ENCODE peak calls at places on chromosomes 2 and 18, in nine cellular contexts. N is naive thymus-derived CD4-positive, alpha-beta T cell; O is stomach; H is uterus; I is lower lobe of right lung; G is K562; D is mammary epithelial cell; J is thoracic aorta; P is IMR-90. E is an unnamed sample.

GRCh38 chr2:173205375-173205774 is 129.7 kb downstream of the MAP3K20 start:
- DNase-seq in D (no peak), O (peak), P (peak), I (peak), H (peak), J (peak), N (no peak), G (no peak), E (no peak)

GRCh38 chr2:128442053-128442751 is 123.5 kb upstream of the HS6ST1 start:
- DNase-seq in P (peak), G (no peak), I (peak), H (no peak), D (no peak), N (no peak), O (peak), J (no peak), E (no peak)

GRCh38 chr2:132282911-132283310 is 121.2 kb upstream of the ANKRD30BL start:
- DNase-seq in H (no peak), I (no peak), G (no peak), P (no peak), J (no peak), D (no peak), O (no peak), N (no peak), E (no peak)

GRCh38 chr2:5846881-5847280 is 154.7 kb downstream of the SOX11 start:
- DNase-seq in H (no peak), N (no peak), D (no peak), G (no peak), O (no peak), J (no peak), P (peak), I (no peak), E (no peak)

GRCh38 chr2:217279571-217279970 is 419.7 kb upstream of the TNP1 start:
- DNase-seq in G (no peak), P (peak), O (no peak), H (no peak), J (no peak), N (no peak), I (no peak), D (peak), E (no peak)

GRCh38 chr2:239818531-239819011 is 206.6 kb downstream of the NDUFA10 start:
- DNase-seq in I (no peak), N (no peak), H (no peak), D (no peak), P (no peak), O (peak), J (no peak), G (no peak), E (peak)

GRCh38 chr18:24544141-24544498 is 83.7 kb downstream of the HRH4 start:
- DNase-seq in G (peak), D (peak), J (no peak), O (no peak), N (no peak), H (no peak), I (no peak), P (peak), E (no peak)

GRCh38 chr2:130818809-130819208 is 17.9 kb upstream of the ARHGEF4 start:
- DNase-seq in P (no peak), N (no peak), G (no peak), I (no peak), J (no peak), H (no peak), D (no peak), O (no peak), E (no peak)

GRCh38 chr2:204533629-204534370 is 11.5 kb upstream of the PARD3B start:
- DNase-seq in G (no peak), P (peak), O (no peak), J (no peak), N (no peak), I (no peak), D (peak), H (no peak), E (no peak)

GRCh38 chr2:2562867-2563266 is 231.8 kb upstream of the MYT1L start:
- DNase-seq in N (no peak), P (no peak), I (no peak), O (no peak), J (no peak), H (no peak), G (no peak), D (no peak), E (no peak)

GRCh38 chr2:194745532-194746146 is 911.4 kb upstream of the SLC39A10 start:
- DNase-seq in I (no peak), G (no peak), J (no peak), N (no peak), P (no peak), O (no peak), H (no peak), D (no peak), E (no peak)

GRCh38 chr18:74023220-74023619 is 124.4 kb downstream of the FBXO15 start:
- DNase-seq in J (no peak), D (no peak), N (no peak), G (no peak), O (no peak), I (no peak), P (no peak), H (no peak), E (no peak)

GRCh38 chr18:1103567-1103966 is 198.9 kb downstream of the ADCYAP1 start:
- DNase-seq in H (no peak), I (no peak), P (no peak), N (no peak), O (no peak), J (no peak), D (no peak), G (no peak), E (no peak)

GRCh38 chr18:1102848-1103247 is 198.2 kb downstream of the ADCYAP1 start:
- DNase-seq in O (no peak), H (no peak), G (no peak), I (no peak), J (no peak), N (no peak), D (no peak), P (no peak), E (no peak)

GRCh38 chr18:1104265-1104792 is 199.7 kb downstream of the ADCYAP1 start:
- DNase-seq in D (no peak), J (no peak), P (no peak), H (no peak), O (no peak), G (no peak), I (no peak), N (no peak), E (no peak)
- H3K4me3 ChIP-seq in D (no peak), J (no peak), P (no peak), H (no peak), O (no peak), G (no peak), I (no peak), N (no peak), E (no peak)

DNA sequence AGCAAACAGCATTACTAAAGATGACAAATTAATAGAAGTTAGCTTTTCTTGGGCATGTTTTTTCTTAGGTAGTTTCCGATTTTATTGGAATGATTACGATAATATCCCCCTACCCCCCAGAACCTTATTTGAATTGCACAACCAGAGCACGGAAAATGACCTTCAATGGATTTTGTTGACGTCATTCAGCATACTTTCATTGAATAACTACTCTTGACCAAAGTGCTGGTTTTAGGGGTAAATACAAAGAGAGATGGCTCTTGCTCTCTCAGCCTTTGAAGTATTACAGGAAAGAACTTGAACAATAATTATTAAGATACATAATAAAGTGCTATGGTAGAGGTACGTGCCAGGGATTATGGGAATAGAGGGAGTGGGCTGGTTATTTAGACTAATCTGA is 36.0 kb downstream of the VAPA start:
- DNase-seq in N (no peak), D (no peak), I (no peak), H (no peak), O (no peak), P (no peak), J (no peak), G (no peak), E (no peak)
- H3K27ac ChIP-seq in N (no peak), D (no peak), I (no peak), H (no peak), O (no peak), P (no peak), J (no peak), G (peak), E (no peak)

DNA sequence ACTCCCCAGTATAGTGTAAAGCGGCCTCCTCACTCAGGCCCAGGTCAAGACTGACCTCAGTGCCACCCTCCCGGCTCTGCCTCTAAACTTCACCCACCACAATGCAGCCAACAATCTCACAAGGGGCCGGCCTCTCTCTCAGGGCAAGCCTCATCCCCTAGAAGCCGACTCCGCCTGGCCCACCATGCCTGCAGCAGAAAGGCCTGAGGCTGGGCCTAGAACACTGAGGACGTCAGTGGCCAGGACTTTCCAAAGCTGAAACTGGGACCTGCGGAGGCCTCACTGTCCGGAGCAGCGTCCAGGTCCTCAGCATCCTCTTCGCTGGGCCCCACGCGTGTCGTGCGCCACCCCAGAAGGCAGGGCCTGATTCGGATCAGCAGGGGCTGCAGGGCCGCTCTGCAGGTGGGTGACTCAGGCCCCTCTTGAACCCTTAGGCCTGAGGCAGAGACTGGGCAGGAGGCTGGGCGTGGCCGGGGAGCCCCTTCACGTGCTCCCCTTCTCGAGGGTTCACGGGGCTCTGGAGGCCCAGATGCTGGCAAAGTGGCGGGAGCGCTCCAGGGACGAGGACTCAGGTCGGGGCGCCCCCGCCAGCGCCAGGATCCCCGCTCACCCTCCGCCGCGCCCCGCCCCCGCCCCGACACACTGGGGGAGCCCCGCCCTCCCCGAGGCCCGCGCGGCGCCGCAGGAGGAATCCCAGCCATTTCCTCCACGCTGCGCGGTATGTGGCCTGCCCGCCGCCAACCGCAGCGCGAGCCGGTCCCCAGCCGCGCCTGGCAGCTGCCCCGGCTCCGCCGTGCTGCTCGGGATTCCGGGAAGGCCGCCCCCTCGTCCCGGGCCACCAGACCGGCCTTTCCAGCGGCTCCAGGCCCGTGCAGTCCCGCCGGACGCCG is 53.1 kb downstream of the PKDCC start:
- DNase-seq in G (no peak), P (peak), N (peak), O (peak), D (no peak), I (peak), H (peak), J (no peak), E (peak)
- H3K4me3 ChIP-seq in G (no peak), P (no peak), N (peak), O (peak), D (peak), I (peak), H (peak), J (peak), E (peak)

GRCh38 chr2:22626621-22627020 is 758.4 kb upstream of the KLHL29 start:
- DNase-seq in P (no peak), G (no peak), H (no peak), D (no peak), J (no peak), I (no peak), O (no peak), N (no peak), E (no peak)

GRCh38 chr2:22628183-22628582 is 756.8 kb upstream of the KLHL29 start:
- DNase-seq in G (no peak), D (no peak), I (no peak), J (no peak), H (no peak), O (no peak), P (no peak), N (no peak), E (no peak)

GRCh38 chr2:22623620-22624019 is 761.4 kb upstream of the KLHL29 start:
- DNase-seq in N (no peak), I (no peak), H (no peak), P (no peak), J (no peak), O (no peak), G (no peak), D (no peak), E (no peak)
- H3K27ac ChIP-seq in N (no peak), I (no peak), H (no peak), P (no peak), J (no peak), O (no peak), G (no peak), D (no peak), E (no peak)

GRCh38 chr2:104909317-104909716 is 55.4 kb downstream of the POU3F3 start:
- DNase-seq in G (no peak), N (no peak), P (no peak), D (no peak), I (no peak), O (no peak), H (no peak), J (no peak), E (no peak)

GRCh38 chr2:104900608-104901007 is 46.7 kb downstream of the POU3F3 start:
- DNase-seq in P (no peak), O (no peak), I (no peak), G (no peak), N (no peak), J (no peak), H (no peak), D (no peak), E (no peak)

GRCh38 chr2:104901037-104901851 is 47.3 kb downstream of the POU3F3 start:
- DNase-seq in O (no peak), G (no peak), D (no peak), I (no peak), H (no peak), P (no peak), J (no peak), N (no peak), E (no peak)

GRCh38 chr2:104902317-104902716 is 48.4 kb downstream of the POU3F3 start:
- DNase-seq in N (no peak), I (no peak), P (no peak), O (no peak), G (no peak), H (no peak), D (no peak), J (no peak), E (no peak)

GRCh38 chr2:104904889-104905288 is 51.0 kb downstream of the POU3F3 start:
- DNase-seq in O (no peak), H (no peak), I (no peak), J (no peak), D (no peak), P (no peak), G (no peak), N (no peak), E (no peak)
- H3K4me3 ChIP-seq in O (no peak), H (no peak), I (no peak), J (no peak), D (no peak), P (no peak), G (no peak), N (no peak), E (no peak)

GRCh38 chr18:63970803-63971191 is 916 bp downstream of the SERPINB8 start:
- DNase-seq in I (peak), J (no peak), O (no peak), P (peak), H (peak), N (no peak), G (no peak), D (peak), E (no peak)
- H3K27ac ChIP-seq in I (peak), J (peak), O (peak), P (peak), H (peak), N (peak), G (no peak), D (peak), E (peak)

DNA sequence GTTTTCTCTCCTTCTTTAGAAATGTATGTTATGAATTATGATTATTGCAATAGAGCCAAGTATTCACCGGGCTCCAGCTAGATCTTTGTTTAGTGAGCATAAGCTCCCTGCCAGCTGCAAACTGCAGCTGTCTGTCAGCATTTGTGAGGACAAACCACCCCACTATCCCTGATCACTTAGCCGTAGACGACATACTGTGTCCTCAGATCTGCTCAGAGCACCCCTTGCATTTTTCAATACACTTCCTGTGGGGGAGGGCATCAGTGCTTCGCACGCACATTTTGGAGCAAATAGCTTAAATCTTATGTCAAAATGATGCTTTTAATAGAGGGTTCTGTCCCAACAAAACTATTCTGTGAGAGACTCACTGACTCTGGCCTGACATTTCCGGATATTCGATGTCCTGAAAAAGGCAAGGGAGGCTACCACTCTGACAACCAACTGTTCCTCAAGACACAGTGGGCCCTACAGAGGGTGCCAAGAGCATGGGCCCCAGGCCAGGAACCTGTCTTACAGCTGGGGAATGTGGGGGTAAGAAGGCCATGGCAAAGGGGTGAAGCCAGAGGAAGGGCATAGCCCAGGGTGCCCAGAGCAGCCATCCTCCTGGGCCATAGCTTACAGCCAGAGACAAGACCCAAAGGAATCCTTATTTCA is 346.0 kb downstream of the ARHGAP15 start:
- DNase-seq in D (no peak), N (no peak), O (no peak), J (no peak), P (peak), I (peak), H (no peak), G (no peak), E (no peak)
- H3K4me3 ChIP-seq in D (no peak), N (no peak), O (no peak), J (no peak), P (no peak), I (no peak), H (no peak), G (no peak), E (no peak)

GRCh38 chr18:59690216-59691045 is 6.8 kb downstream of the CCBE1 start:
- DNase-seq in D (no peak), O (no peak), P (no peak), H (no peak), J (no peak), N (no peak), G (no peak), I (no peak), E (no peak)

GRCh38 chr18:59681521-59682004 is 15.7 kb downstream of the CCBE1 start:
- DNase-seq in D (no peak), G (no peak), O (no peak), N (no peak), H (no peak), P (no peak), J (no peak), I (no peak), E (no peak)

GRCh38 chr18:59686260-59686659 is 11.0 kb downstream of the CCBE1 start:
- DNase-seq in I (no peak), J (no peak), O (no peak), G (no peak), D (no peak), N (no peak), H (no peak), P (no peak), E (no peak)

GRCh38 chr18:59681051-59681450 is 16.2 kb downstream of the CCBE1 start:
- DNase-seq in I (no peak), J (no peak), O (no peak), D (no peak), P (no peak), G (no peak), N (no peak), H (no peak), E (no peak)

DNA sequence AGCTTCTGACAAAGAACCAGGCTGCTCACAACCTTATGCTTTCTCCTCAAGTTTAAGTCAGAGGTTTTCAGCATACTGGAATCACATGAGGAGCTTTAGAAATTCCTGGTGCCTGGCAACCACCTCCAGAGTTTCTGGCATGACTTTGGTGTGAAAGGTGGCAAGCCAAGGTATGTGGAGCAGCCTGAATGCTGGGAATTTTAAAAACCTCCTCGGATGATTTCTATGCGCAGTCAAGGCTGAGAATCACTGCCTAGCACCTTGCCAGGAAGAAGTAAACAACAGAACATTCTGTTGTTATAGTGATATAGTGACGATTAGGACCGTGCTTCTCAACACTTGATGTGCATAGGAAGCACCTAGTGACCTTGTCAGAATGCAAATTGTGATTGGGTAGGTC is 11.7 kb downstream of the CCBE1 start:
- DNase-seq in I (no peak), P (no peak), H (no peak), N (no peak), G (no peak), O (no peak), D (no peak), J (no peak), E (no peak)
- H3K27ac ChIP-seq in I (peak), P (no peak), H (peak), N (no peak), G (no peak), O (no peak), D (no peak), J (no peak), E (no peak)

DNA sequence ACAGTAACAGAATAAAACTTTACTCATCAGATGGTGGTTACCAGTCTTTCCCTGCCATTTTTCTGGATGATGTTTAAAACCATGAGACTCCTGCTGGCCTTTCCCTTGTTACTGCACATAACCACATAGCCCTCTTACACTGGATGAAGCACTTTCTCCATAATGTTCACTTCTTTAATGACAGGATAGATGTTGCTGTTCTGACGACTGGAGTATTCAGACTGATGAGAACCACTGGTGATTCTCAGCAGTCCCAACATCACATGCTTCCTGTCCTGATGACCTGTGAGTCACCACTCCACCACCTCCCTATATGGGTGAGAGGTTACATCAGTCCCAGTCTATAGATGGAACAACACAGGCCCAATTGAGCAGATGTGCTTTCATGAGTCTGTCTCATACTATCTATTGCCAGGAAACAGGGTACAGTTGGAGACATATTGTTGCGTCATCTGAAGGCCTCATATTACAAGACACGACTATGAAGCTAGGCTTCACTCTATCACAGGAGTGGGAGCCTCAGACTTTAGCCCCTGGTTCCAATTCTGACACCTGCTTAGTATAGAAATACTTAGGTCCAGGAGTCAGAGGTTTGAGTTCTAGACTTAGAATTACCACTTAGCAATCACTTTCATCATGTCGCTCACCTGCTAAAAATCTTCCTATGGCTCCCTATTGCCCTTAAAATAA is 145.7 kb upstream of the KLF7 start:
- DNase-seq in N (no peak), P (peak), J (no peak), I (peak), H (no peak), G (peak), O (peak), D (peak), E (no peak)
- H3K4me3 ChIP-seq in N (no peak), P (no peak), J (no peak), I (no peak), H (no peak), G (no peak), O (no peak), D (no peak), E (no peak)

E was measured in CD8-positive, alpha-beta memory T cell.